ENCODE peak calls at places on chromosomes 6 and 20, in four cellular contexts. N is mesothelial cell of epicardium, B is astrocyte of the cerebellum, Z is AML-193. U is an unnamed sample.
A peak's percentile ranks its signal among the peaks of the same experiment; 100 is the strongest.

GRCh38 chr20:63697868-63698545 is 1.6 kb downstream of the TNFRSF6B start:
- DNase-seq in B (no peak), Z (no peak), N (no peak), U (no peak)

GRCh38 chr6:135033238-135033637 is 21.4 kb downstream of the HBS1L start:
- DNase-seq in Z (no peak), B (no peak), N (no peak), U (no peak)

GRCh38 chr20:18001131-18001921 is 32.5 kb downstream of the MGME1 start:
- DNase-seq in Z (no peak), B (peak; percentile 65), N (no peak), U (no peak)

GRCh38 chr6:70166088-70166958 is 136.6 kb downstream of the COL9A1 start:
- DNase-seq in N (peak; percentile 63), B (peak; percentile 6), Z (peak; percentile 28), U (peak; percentile 9)

GRCh38 chr6:99603421-99604160 is 3.0 kb upstream of the PRDM13 start:
- DNase-seq in B (no peak), Z (no peak), N (peak; percentile 65), U (no peak)

GRCh38 chr6:31713991-31714684 is 1.0 kb upstream of the LY6G6D start:
- DNase-seq in B (no peak), N (no peak), Z (no peak), U (no peak)

GRCh38 chr6:131258816-131259476 is 123.7 kb downstream of the AKAP7 start:
- DNase-seq in N (no peak), B (peak; percentile 9), Z (no peak), U (no peak)

GRCh38 chr20:22619806-22620205 is 35.4 kb upstream of the FOXA2 start:
- DNase-seq in N (no peak), B (no peak), Z (no peak), U (no peak)

GRCh38 chr20:48186915-48187314 is 401.6 kb upstream of the SULF2 start:
- DNase-seq in N (no peak), B (no peak), Z (no peak), U (no peak)

GRCh38 chr6:134956032-134956431 is 6.1 kb upstream of the ALDH8A1 start:
- DNase-seq in Z (no peak), B (no peak), N (no peak), U (no peak)

GRCh38 chr6:88679841-88680240 is 283.6 kb downstream of the RNGTT start:
- DNase-seq in Z (no peak), N (no peak), B (no peak), U (no peak)

GRCh38 chr6:44342489-44342888 is at the start of gene SPATS1:
- DNase-seq in Z (no peak), B (no peak), N (no peak), U (no peak)

GRCh38 chr20:17721802-17722486 is 22.2 kb downstream of the BANF2 start:
- DNase-seq in Z (peak; percentile 1), B (no peak), N (no peak), U (no peak)

GRCh38 chr6:53395986-53396385 is 47.2 kb upstream of the ELOVL5 start:
- DNase-seq in Z (no peak), B (no peak), N (no peak), U (no peak)

GRCh38 chr6:88499845-88500699 is 333.9 kb upstream of the CNR1 start:
- DNase-seq in N (no peak), Z (no peak), B (no peak), U (no peak)

GRCh38 chr6:149334201-149334600 is 16.7 kb downstream of the TAB2 start:
- DNase-seq in Z (no peak), B (peak; percentile 61), N (no peak), U (no peak)

GRCh38 chr6:122789078-122789861 is at the start of gene SMPDL3A:
- DNase-seq in B (peak; percentile 57), N (peak; percentile 78), Z (no peak), U (peak; percentile 61)

GRCh38 chr6:39350723-39351505 is 28.4 kb upstream of the KCNK16 start:
- DNase-seq in Z (no peak), N (no peak), B (no peak), U (no peak)

GRCh38 chr20:51091564-51092195 is 68.8 kb upstream of the KCNG1 start:
- DNase-seq in N (no peak), Z (no peak), B (no peak), U (no peak)

GRCh38 chr6:70221025-70221714 is 81.7 kb downstream of the COL9A1 start:
- DNase-seq in N (no peak), Z (peak; percentile 31), B (peak; percentile 12), U (no peak)

GRCh38 chr6:170205534-170206316 is 85.2 kb downstream of the DLL1 start:
- DNase-seq in Z (no peak), B (no peak), N (peak; percentile 21), U (no peak)

GRCh38 chr20:31906001-31906400 is 35.6 kb downstream of the TTLL9 start:
- DNase-seq in Z (no peak), B (no peak), N (no peak), U (no peak)

GRCh38 chr20:47220161-47220582 is 136.3 kb downstream of the ZMYND8 start:
- DNase-seq in B (no peak), Z (peak; percentile 14), N (no peak), U (no peak)

GRCh38 chr20:32456869-32457421 is 98.8 kb downstream of the ASXL1 start:
- DNase-seq in N (peak; percentile 90), B (no peak), Z (no peak), U (no peak)

GRCh38 chr20:31860431-31861345 is 9.6 kb downstream of the DUSP15 start:
- DNase-seq in N (no peak), B (no peak), Z (no peak), U (no peak)

GRCh38 chr20:50580842-50581544 is 70.8 kb downstream of the PTPN1 start:
- DNase-seq in N (no peak), Z (no peak), B (no peak), U (no peak)

GRCh38 chr6:109441069-109441816 is 719 bp downstream of the SMPD2 start:
- DNase-seq in B (no peak), Z (peak; percentile 55), N (peak; percentile 60), U (peak; percentile 33)

GRCh38 chr6:131840441-131840840 is 32.6 kb downstream of the ENPP1 start:
- DNase-seq in B (no peak), N (no peak), Z (no peak), U (no peak)

GRCh38 chr6:44008821-44009370 is 118.4 kb downstream of the MRPL14 start:
- DNase-seq in N (no peak), Z (no peak), B (no peak), U (no peak)

U was measured in NCI-H2107.